ENCODE peak calls at places on chromosomes 1 and 21, in four cellular contexts. One of them, this sample, is unnamed.

GRCh38 chr21:44700101-44701022 is 3.4 kb downstream of the KRTAP10-12 start:
- DNase-seq in H54: no peak
- DNase-seq in ovary: no peak
- DNase-seq in GM12878: no peak
- DNase-seq in this sample: no peak

GRCh38 chr1:55584521-55585401 is 369.6 kb upstream of the USP24 start:
- DNase-seq in ovary: no peak
- DNase-seq in GM12878: no peak
- DNase-seq in H54: no peak
- DNase-seq in this sample: no peak

GRCh38 chr1:50023292-50024159 is at the start of gene AGBL4:
- DNase-seq in ovary: peak; percentile 32
- DNase-seq in GM12878: no peak
- DNase-seq in H54: no peak
- DNase-seq in this sample: no peak

GRCh38 chr1:161801955-161802354 is 35.8 kb downstream of the ATF6 start:
- DNase-seq in GM12878: no peak
- DNase-seq in ovary: no peak
- DNase-seq in H54: no peak
- DNase-seq in this sample: no peak

GRCh38 chr21:44304846-44305245 is 5.0 kb downstream of the PFKL start:
- DNase-seq in ovary: no peak
- DNase-seq in GM12878: no peak
- DNase-seq in H54: peak; percentile 78
- DNase-seq in this sample: no peak

GRCh38 chr1:47333578-47333921 is at the start of gene CMPK1:
- DNase-seq in GM12878: peak; percentile 55
- DNase-seq in H54: peak; percentile 43
- DNase-seq in ovary: peak; percentile 81
- DNase-seq in this sample: no peak

GRCh38 chr1:27616441-27616840 is 12.5 kb upstream of the AHDC1 start:
- DNase-seq in ovary: no peak
- DNase-seq in GM12878: no peak
- DNase-seq in H54: no peak
- DNase-seq in this sample: no peak

GRCh38 chr1:147080013-147080661 is 92.1 kb downstream of the PRKAB2 start:
- DNase-seq in H54: no peak
- DNase-seq in ovary: no peak
- DNase-seq in GM12878: no peak
- DNase-seq in this sample: no peak

GRCh38 chr1:218537131-218537904 is 192.2 kb downstream of the TGFB2 start:
- DNase-seq in H54: no peak
- DNase-seq in ovary: no peak
- DNase-seq in GM12878: no peak
- DNase-seq in this sample: no peak

DNA sequence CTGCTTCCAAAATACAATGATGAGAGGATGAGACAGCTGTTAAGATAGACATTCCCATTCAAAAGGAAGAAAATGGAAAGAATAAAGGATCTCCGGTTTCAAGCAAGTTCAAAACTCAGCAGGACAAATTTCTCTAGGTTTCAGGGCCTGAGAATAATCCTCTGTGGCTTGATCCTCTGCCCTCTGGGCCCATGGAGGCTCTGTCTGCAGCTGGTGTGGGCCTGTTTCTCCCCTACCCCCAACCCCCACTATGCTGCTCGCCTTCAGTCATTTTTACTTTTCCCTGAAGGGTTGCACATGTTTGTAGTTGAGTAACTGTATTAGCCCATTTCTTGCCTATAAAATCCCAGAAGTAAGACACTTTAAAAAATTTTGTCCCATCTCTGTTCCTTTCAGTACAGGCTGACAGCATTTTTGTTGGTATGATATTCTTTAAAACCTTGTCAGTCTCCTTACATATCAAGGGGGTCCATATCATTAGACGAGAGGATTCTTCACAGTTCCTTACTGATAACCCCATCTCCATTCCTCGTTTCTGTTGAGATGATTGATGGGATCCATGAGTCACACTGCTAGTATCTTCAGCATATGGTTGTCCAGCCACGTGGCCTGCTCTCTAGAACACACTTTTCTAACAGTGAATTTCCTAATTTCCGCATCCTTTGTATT is 10.5 kb downstream of the ZMYM4 start:
- DNase-seq in ovary: no peak
- DNase-seq in GM12878: no peak
- DNase-seq in H54: no peak
- DNase-seq in this sample: no peak
- TF ChIP-seq POLR2A in ovary: no peak
- TF ChIP-seq POLR2A in GM12878: no peak
- TF ChIP-seq POLR2A in H54: no peak
- TF ChIP-seq POLR2A in this sample: no peak

GRCh38 chr1:30750751-30751291 is 6.8 kb downstream of the LAPTM5 start:
- DNase-seq in GM12878: no peak
- DNase-seq in H54: no peak
- DNase-seq in ovary: no peak
- DNase-seq in this sample: no peak
- TF ChIP-seq POLR2A in GM12878: peak; percentile 65
- TF ChIP-seq POLR2A in H54: no peak
- TF ChIP-seq POLR2A in ovary: no peak
- TF ChIP-seq POLR2A in this sample: no peak

DNA sequence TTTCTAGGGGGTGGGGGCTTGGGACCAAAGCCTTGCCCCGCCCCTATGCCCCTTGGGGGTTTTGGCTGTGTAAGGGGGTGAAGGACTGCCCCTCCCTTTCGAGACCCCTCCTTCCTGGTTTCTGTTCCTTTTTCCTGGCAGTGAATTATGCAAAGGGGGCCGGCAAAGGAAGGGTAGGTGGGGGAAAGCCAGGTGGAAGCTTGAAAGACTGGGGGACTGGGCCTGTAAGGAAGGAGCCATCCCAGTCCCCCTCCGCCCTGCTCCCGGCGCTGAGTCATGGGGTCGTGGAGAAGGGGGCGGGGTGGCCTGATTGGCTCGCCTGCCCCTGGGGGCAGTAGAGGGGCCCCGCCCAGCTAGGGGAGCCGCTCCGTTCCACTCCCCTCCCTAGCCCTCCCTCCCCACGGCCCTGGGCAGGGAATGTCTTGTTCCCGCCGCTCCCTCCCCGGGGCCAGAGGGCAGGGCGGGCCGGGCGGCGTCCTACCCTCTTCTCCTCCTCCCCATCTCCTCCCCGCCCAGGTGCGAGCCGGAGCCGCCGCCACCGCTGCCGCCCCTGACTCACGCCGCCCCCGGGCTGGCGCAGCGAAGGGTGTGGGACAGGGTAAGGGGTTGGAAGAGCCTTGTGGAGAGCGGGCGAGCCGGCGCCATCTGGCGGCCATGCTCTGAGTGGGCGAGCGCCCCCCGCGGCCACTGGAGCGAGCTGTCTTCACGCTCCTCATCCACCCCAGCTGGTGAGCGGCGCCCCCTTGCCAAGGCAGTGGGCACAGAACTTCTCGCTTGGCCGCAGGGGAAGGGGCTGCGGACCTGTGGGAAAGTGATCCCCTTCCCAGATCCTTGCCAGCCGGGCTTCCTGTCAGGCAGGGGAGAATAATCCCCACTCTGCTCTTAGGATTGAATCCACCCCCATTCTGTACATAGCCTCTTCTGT is 14.7 kb downstream of the ZBTB7B start:
- DNase-seq in H54: peak; percentile 90
- DNase-seq in GM12878: peak; percentile 47
- DNase-seq in ovary: peak; percentile 93
- DNase-seq in this sample: peak; percentile 52
- TF ChIP-seq POLR2A in H54: no peak
- TF ChIP-seq POLR2A in GM12878: peak; percentile 69
- TF ChIP-seq POLR2A in ovary: peak; percentile 62
- TF ChIP-seq POLR2A in this sample: no peak

GRCh38 chr1:24415334-24415909 is at the start of gene NIPAL3:
- DNase-seq in H54: peak; percentile 59
- DNase-seq in ovary: peak; percentile 97
- DNase-seq in GM12878: peak; percentile 98
- DNase-seq in this sample: peak; percentile 87
- TF ChIP-seq POLR2A in H54: no peak
- TF ChIP-seq POLR2A in ovary: no peak
- TF ChIP-seq POLR2A in GM12878: peak; percentile 40
- TF ChIP-seq POLR2A in this sample: peak; percentile 85

GRCh38 chr1:37474051-37474696 is at the start of gene ZC3H12A:
- DNase-seq in GM12878: peak; percentile 57
- DNase-seq in H54: peak; percentile 85
- DNase-seq in ovary: peak; percentile 94
- DNase-seq in this sample: peak; percentile 54

GRCh38 chr1:37473431-37474050 is 839 bp upstream of the ZC3H12A start:
- DNase-seq in H54: no peak
- DNase-seq in GM12878: no peak
- DNase-seq in ovary: peak; percentile 41
- DNase-seq in this sample: no peak

GRCh38 chr1:37472281-37472680 is 2.1 kb upstream of the ZC3H12A start:
- DNase-seq in H54: no peak
- DNase-seq in GM12878: no peak
- DNase-seq in ovary: no peak
- DNase-seq in this sample: no peak

GRCh38 chr1:37472994-37473393 is 1.4 kb upstream of the ZC3H12A start:
- DNase-seq in H54: no peak
- DNase-seq in ovary: no peak
- DNase-seq in GM12878: no peak
- DNase-seq in this sample: no peak

GRCh38 chr1:37471345-37472231 is 2.8 kb upstream of the ZC3H12A start:
- DNase-seq in H54: peak; percentile 98
- DNase-seq in ovary: peak; percentile 74
- DNase-seq in GM12878: no peak
- DNase-seq in this sample: no peak
- TF ChIP-seq POLR2A in H54: peak; percentile 61
- TF ChIP-seq POLR2A in ovary: no peak
- TF ChIP-seq POLR2A in GM12878: no peak
- TF ChIP-seq POLR2A in this sample: no peak

GRCh38 chr1:35073265-35073811 is 5.8 kb upstream of the ZMYM1 start:
- DNase-seq in ovary: no peak
- DNase-seq in H54: no peak
- DNase-seq in GM12878: no peak
- DNase-seq in this sample: no peak

GRCh38 chr1:35080171-35080854 is 1.1 kb downstream of the ZMYM1 start:
- DNase-seq in GM12878: no peak
- DNase-seq in ovary: no peak
- DNase-seq in H54: no peak
- DNase-seq in this sample: no peak

DNA sequence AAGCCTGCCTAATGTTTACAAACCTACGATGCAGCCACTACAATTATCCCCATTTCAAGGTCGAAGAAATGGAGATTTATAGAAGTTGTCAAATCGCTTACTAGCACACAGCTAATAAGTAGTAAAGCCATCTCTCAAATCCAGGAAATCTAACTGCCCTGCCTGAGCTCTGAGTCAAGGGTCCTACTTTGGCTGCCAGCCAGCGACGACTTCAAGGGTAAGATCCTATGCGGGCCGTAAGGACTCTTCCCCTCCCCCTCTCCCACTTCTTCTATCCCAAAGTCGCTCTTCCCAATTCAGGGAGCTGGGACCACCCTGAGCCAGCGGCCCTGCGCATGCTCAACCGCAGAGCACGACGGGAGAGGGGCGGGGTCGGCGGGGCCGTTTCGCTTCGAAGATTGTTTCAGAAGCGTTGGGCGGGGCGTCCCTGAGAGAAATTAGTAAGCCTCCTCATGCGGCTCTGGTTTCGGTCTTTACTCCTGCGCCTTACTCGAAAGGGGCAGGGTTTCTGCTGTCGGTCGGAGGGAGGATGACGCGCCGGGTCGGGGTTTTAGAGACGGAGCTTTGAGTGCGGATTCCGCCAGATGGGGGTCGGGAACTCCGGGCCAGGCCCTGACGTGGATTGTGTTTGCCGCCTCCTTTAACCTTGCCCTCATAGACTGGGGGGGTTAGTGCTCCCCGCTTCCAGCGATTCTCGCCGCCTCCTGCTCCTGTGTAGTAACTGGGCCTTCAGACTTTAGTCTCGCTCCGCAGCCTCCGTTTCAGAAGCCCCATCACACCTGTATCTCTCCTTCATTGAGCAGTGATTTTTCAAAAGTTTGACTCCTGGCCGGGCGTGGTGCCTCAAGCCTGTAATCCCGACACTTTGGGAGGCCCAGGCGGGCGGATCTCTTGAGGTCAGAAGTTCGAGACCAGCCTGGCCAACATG is at the start of gene ZMYM1:
- DNase-seq in GM12878: peak; percentile 63
- DNase-seq in ovary: peak; percentile 89
- DNase-seq in H54: peak; percentile 54
- DNase-seq in this sample: peak; percentile 15
- TF ChIP-seq POLR2A in GM12878: peak; percentile 73
- TF ChIP-seq POLR2A in ovary: peak; percentile 63
- TF ChIP-seq POLR2A in H54: peak; percentile 69
- TF ChIP-seq POLR2A in this sample: no peak

GRCh38 chr1:99365545-99365944 is 101.3 kb downstream of the PLPPR4 start:
- DNase-seq in ovary: no peak
- DNase-seq in GM12878: no peak
- DNase-seq in H54: no peak
- DNase-seq in this sample: no peak

GRCh38 chr1:99371413-99371812 is 107.1 kb downstream of the PLPPR4 start:
- DNase-seq in H54: no peak
- DNase-seq in ovary: no peak
- DNase-seq in GM12878: no peak
- DNase-seq in this sample: no peak

GRCh38 chr1:99365121-99365520 is 100.8 kb downstream of the PLPPR4 start:
- DNase-seq in GM12878: no peak
- DNase-seq in ovary: no peak
- DNase-seq in H54: no peak
- DNase-seq in this sample: no peak

GRCh38 chr1:99374109-99374508 is 109.8 kb downstream of the PLPPR4 start:
- DNase-seq in H54: no peak
- DNase-seq in GM12878: no peak
- DNase-seq in ovary: no peak
- DNase-seq in this sample: no peak

GRCh38 chr1:99370476-99370875 is 106.2 kb downstream of the PLPPR4 start:
- DNase-seq in H54: no peak
- DNase-seq in ovary: no peak
- DNase-seq in GM12878: no peak
- DNase-seq in this sample: no peak
- TF ChIP-seq POLR2A in H54: no peak
- TF ChIP-seq POLR2A in ovary: no peak
- TF ChIP-seq POLR2A in GM12878: no peak
- TF ChIP-seq POLR2A in this sample: no peak

GRCh38 chr1:109392788-109393580 is 4.7 kb downstream of the SORT1 start:
- DNase-seq in ovary: no peak
- DNase-seq in GM12878: no peak
- DNase-seq in H54: no peak
- DNase-seq in this sample: no peak
- TF ChIP-seq POLR2A in ovary: no peak
- TF ChIP-seq POLR2A in GM12878: no peak
- TF ChIP-seq POLR2A in H54: no peak
- TF ChIP-seq POLR2A in this sample: peak; percentile 27

This sample was measured in esophagus squamous epithelium.